ENCODE peak calls at places on chromosome 17, in eight cellular contexts. X is mucosa of descending colon, Q is H1, D is HCT116, U is fibroblast of lung, L is tibial nerve, N is sigmoid colon, T is left lung. B is an unnamed sample. For H3K4me1 and H3K36me3, the result is how much of the 10 kb centered on the place peaks cover.

GRCh38 chr17:6374761-6375312 is 60.1 kb downstream of the AIPL1 start:
- DNase-seq in X (no peak), Q (no peak), D (peak), U (no peak), L (no peak), N (no peak), T (peak), B (no peak)

GRCh38 chr17:30401097-30401496 is 22.4 kb downstream of the CPD start:
- DNase-seq in X (no peak), Q (no peak), D (no peak), U (no peak), L (no peak), N (no peak), T (no peak), B (no peak)

GRCh38 chr17:13518271-13519000 is 83.3 kb downstream of the HS3ST3A1 start:
- DNase-seq in X (no peak), Q (no peak), D (no peak), U (peak), L (no peak), N (peak), T (no peak), B (no peak)

GRCh38 chr17:51029568-51030463 is 90.9 kb downstream of the SPAG9 start:
- DNase-seq in X (no peak), Q (no peak), D (no peak), U (peak), L (no peak), N (no peak), T (no peak), B (no peak)

GRCh38 chr17:36920032-36921000 is 17.0 kb upstream of the LHX1 start:
- DNase-seq in X (no peak), Q (no peak), D (peak), U (no peak), L (no peak), N (no peak), T (no peak), B (no peak)

GRCh38 chr17:6815775-6816174 is 15.8 kb downstream of the TEKT1 start:
- DNase-seq in X (no peak), Q (no peak), D (no peak), U (no peak), L (no peak), N (no peak), T (no peak), B (no peak)

GRCh38 chr17:42563950-42564349 is 2.0 kb downstream of the COASY start:
- DNase-seq in X (no peak), Q (no peak), D (no peak), U (no peak), L (no peak), N (no peak), T (no peak), B (no peak)

GRCh38 chr17:39701012-39701783 is 1.3 kb downstream of the ERBB2 start:
- DNase-seq in X (peak), Q (no peak), D (no peak), U (no peak), L (no peak), N (no peak), T (no peak), B (peak)

GRCh38 chr17:82952019-82952418 is 112.2 kb upstream of the ZNF750 start:
- DNase-seq in X (peak), Q (no peak), D (no peak), U (no peak), L (no peak), N (peak), T (peak), B (no peak)

GRCh38 chr17:56136316-56136715 is 17.0 kb upstream of the ANKFN1 start:
- DNase-seq in X (no peak), Q (no peak), D (no peak), U (no peak), L (no peak), N (no peak), T (no peak), B (no peak)

GRCh38 chr17:81439926-81440450 is 44.7 kb downstream of the BAHCC1 start:
- DNase-seq in X (no peak), Q (no peak), D (no peak), U (no peak), L (no peak), N (no peak), T (no peak), B (no peak)

GRCh38 chr17:81438024-81438664 is 42.9 kb downstream of the BAHCC1 start:
- DNase-seq in X (no peak), Q (no peak), D (no peak), U (no peak), L (no peak), N (no peak), T (no peak), B (no peak)

GRCh38 chr17:81442791-81443190 is 47.5 kb downstream of the BAHCC1 start:
- DNase-seq in X (no peak), Q (no peak), D (no peak), U (no peak), L (no peak), N (no peak), T (no peak), B (no peak)

GRCh38 chr17:81438688-81439087 is 43.4 kb downstream of the BAHCC1 start:
- DNase-seq in X (no peak), Q (no peak), D (no peak), U (no peak), L (no peak), N (no peak), T (no peak), B (no peak)

DNA sequence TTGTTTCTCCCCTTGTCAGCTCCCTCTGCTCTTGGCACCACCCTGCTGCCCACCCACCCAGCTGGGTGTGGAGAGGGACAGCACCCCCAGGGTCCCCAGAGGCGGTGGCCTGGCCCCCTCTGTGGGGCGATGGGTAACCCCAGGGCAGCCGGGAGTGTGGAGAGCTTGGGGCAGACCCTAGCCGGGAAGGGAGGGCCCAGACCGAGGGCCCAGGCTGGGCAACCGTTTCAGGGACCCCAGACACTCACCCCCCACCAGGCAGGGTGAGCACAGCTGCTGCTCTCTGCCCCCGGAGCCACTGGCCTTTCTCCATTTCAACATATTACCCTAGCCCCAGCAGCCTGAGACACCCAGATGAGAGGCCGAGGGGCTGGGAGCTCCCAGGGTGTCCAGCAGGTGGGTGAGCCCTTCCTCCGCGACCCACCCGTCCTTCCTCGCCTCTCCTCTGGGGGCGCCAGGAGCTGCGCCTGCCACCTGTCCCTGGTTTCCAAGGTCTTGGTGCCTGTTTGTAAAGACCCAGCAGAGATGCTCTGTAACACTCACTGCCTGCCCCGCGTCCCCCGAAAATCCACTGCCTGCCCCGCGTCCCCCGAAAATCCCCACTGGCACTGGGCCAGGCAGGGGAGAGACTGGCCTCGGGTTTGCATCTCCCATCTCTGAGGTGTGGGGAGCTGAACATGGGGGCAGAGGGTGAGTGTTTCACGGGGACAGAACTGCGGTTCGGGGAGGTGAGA is 45.4 kb downstream of the BAHCC1 start:
- DNase-seq in X (no peak), Q (peak), D (no peak), U (no peak), L (no peak), N (no peak), T (no peak), B (peak)
- TF ChIP-seq CTCF in X (peak), Q (peak), D (peak), U (peak), L (no peak), N (no peak), T (peak), B (peak)

DNA sequence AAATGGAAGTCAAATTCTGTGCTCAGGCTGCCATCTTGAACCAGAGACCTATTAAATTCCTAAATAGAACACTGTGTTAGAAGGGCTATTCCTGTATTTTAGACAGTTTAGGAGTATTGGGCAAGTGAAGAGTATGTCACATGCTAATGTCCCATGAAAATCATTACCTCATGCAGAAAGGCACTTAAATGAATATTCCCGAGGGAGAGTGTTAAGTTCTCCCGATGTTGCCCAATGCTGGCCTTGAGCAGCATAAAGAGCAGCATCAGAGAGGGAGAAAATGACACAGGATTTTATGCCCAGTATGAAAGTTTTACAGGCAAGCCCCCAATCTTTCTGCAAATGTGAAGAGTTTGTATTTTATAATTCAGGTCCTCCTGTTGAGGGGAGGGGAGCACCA is 28.2 kb upstream of the SHISA6 start:
- DNase-seq in X (no peak), Q (no peak), D (no peak), U (no peak), L (no peak), N (no peak), T (no peak), B (no peak)
- H3K4me1 ChIP-seq in X (under half), Q (under half), D (under half), U (under half), L (under half), N (under half), T (under half), B (under half)

GRCh38 chr17:76405607-76405966 is 21.2 kb downstream of the SPHK1 start:
- DNase-seq in X (peak), Q (no peak), D (no peak), U (no peak), L (no peak), N (no peak), T (no peak), B (no peak)

GRCh38 chr17:76404976-76405563 is 20.7 kb downstream of the SPHK1 start:
- DNase-seq in X (peak), Q (no peak), D (no peak), U (peak), L (no peak), N (no peak), T (no peak), B (no peak)

GRCh38 chr17:76399175-76400172 is 15.1 kb downstream of the SPHK1 start:
- DNase-seq in X (no peak), Q (no peak), D (no peak), U (no peak), L (no peak), N (no peak), T (no peak), B (no peak)

GRCh38 chr17:76404256-76404655 is 19.8 kb downstream of the SPHK1 start:
- DNase-seq in X (no peak), Q (no peak), D (no peak), U (no peak), L (no peak), N (no peak), T (no peak), B (no peak)

GRCh38 chr17:76402711-76403110 is 18.3 kb downstream of the SPHK1 start:
- DNase-seq in X (no peak), Q (no peak), D (no peak), U (no peak), L (no peak), N (no peak), T (no peak), B (no peak)
- H3K36me3 ChIP-seq in X (under half), Q (half or more), D (under half), U (under half), L (under half), N (under half), T (under half), B (under half)

GRCh38 chr17:10251212-10251948 is 53.0 kb upstream of the GAS7 start:
- DNase-seq in X (no peak), Q (no peak), D (no peak), U (no peak), L (no peak), N (no peak), T (no peak), B (no peak)

GRCh38 chr17:10249271-10250010 is 51.0 kb upstream of the GAS7 start:
- DNase-seq in X (no peak), Q (no peak), D (no peak), U (no peak), L (no peak), N (no peak), T (no peak), B (no peak)

GRCh38 chr17:10243905-10244844 is 45.8 kb upstream of the GAS7 start:
- DNase-seq in X (no peak), Q (no peak), D (no peak), U (peak), L (no peak), N (peak), T (no peak), B (no peak)

GRCh38 chr17:10247806-10248334 is 49.5 kb upstream of the GAS7 start:
- DNase-seq in X (no peak), Q (no peak), D (no peak), U (no peak), L (no peak), N (no peak), T (no peak), B (no peak)
- TF ChIP-seq CTCF in X (no peak), Q (no peak), D (no peak), U (no peak), L (no peak), N (no peak), T (no peak), B (no peak)

DNA sequence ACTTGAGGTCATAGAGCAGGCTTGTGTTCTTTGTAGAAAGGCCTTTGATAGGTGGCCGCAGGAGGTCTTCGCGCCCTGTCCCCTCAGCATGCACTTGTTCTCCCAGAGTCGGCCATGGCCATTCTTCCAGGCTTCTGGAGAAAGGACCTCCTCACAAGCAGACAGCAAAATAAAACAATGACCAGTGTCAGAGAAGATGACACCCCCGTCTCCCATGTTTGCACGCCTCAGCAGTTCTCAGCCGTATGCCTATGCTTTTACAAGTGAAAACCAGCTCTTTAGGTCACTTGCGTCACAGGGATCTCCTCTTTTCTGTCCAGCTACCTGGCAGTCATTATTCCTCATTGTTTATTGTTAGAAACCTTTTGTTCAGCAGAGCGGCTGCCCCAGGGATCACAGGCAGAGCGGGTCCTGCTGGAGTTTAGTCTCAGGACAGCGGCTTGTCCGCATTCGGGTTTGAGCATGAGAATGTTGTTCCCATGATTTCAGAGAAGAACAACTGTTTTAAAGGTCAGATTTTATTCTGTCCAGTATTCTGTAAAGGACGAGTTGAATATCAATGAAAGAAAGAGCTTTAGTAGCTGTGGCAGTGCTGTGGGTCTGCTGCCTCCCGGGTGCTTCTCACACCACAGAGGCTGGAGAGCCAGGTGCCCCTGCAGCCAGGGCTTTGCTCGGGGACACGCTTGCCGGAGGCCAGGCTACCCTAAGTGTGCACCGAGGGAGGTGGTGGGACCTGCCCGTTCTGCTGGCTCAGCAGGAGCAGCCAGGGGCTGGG is 123.9 kb downstream of the RPTOR start:
- DNase-seq in X (peak), Q (no peak), D (no peak), U (no peak), L (no peak), N (no peak), T (no peak), B (no peak)
- H3K4me1 ChIP-seq in X (under half), Q (under half), D (under half), U (under half), L (under half), N (under half), T (under half), B (under half)

DNA sequence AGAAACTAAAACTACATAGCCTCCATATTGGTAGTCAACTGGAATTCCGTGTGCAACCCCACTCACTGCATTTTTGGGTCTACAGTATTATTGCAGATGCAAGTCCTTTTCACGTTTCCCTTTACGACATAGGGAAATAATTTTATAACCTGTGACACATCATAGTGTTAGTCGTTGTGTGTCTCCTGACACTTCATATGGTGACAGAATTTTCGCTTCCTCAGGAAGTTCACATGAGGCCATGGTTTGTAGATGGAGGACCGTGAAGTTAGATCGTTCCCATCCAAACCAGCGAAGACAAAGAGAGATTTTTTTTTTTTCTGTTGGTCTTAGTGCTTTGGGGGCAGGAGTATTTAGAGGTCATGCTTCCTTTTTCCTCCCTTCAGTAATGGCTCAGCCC is 15.7 kb upstream of the MRC2 start:
- DNase-seq in X (no peak), Q (no peak), D (no peak), U (no peak), L (no peak), N (no peak), T (no peak), B (no peak)
- H3K36me3 ChIP-seq in X (under half), Q (half or more), D (under half), U (under half), L (under half), N (under half), T (under half), B (under half)

GRCh38 chr17:16649585-16649984 is 4.1 kb downstream of the ZNF624 start:
- DNase-seq in X (no peak), Q (no peak), D (no peak), U (no peak), L (no peak), N (no peak), T (no peak), B (no peak)

GRCh38 chr17:16652847-16653366 is 743 bp downstream of the ZNF624 start:
- DNase-seq in X (no peak), Q (no peak), D (peak), U (peak), L (no peak), N (no peak), T (no peak), B (no peak)

GRCh38 chr17:16652252-16652651 is 1.4 kb downstream of the ZNF624 start:
- DNase-seq in X (no peak), Q (no peak), D (no peak), U (no peak), L (no peak), N (no peak), T (no peak), B (no peak)

DNA sequence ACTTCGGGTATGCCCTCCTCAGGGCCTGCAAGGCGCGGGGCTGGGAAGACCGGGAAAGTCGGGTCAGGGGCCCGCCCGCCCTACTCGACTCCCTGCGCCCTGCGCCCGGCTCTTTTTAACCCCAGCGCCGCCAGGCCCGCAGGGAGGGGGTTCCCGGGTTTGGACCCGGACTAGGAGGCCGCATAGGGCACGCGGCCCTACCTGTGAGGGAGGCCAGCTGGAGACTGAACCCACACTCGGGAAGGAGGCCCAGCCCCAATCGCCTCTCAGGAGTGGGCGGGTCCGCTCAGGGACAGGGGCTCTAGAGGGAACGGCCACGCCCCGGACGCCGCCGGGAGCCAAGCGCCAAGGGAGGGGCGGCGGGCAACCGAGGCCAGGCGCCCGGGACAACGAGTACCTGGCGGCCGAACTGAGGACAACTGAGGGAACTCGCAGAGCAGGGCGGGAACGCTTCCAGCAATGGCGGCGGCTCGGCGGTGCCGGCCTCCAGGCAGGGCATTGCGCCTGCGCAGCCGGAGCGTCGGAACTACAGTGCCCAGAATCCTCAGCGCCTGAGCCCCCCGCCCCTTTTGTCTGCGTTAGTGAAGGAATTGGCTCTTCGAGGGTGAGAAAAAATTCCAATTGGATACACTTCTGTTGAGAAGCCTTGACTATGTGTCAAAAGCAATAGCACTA is at the start of gene ZNF624:
- DNase-seq in X (peak), Q (peak), D (peak), U (peak), L (peak), N (peak), T (peak), B (peak)
- TF ChIP-seq CTCF in X (no peak), Q (no peak), D (no peak), U (no peak), L (peak), N (no peak), T (no peak), B (no peak)

B was measured in Caco-2.